ENCODE peak calls at places on chromosome 19, in six cellular contexts. S is LHCN-M2, A is kidney epithelial cell, G is MCF 10A, F is GM06990, P is H4. O is an unnamed sample.
A peak's percentile ranks its signal among the peaks of the same experiment; 100 is the strongest.

GRCh38 chr19:1213391-1214286 is 8.1 kb downstream of the STK11 start:
- DNase-seq in G (peak; percentile 91), P (peak; percentile 38), A (no peak), S (no peak), F (peak; percentile 56), O (peak; percentile 50)

GRCh38 chr19:6674868-6675305 is 4.9 kb upstream of the TNFSF14 start:
- DNase-seq in F (peak; percentile 88), G (peak; percentile 83), A (peak; percentile 42), P (peak; percentile 93), S (peak; percentile 52), O (peak; percentile 78)

GRCh38 chr19:37867831-37868230 is 38.6 kb downstream of the WDR87 start:
- DNase-seq in P (peak; percentile 82), G (peak; percentile 89), F (no peak), S (peak; percentile 87), A (no peak), O (peak; percentile 41)

GRCh38 chr19:50570997-50571396 is 2.8 kb upstream of the LRRC4B start:
- DNase-seq in F (no peak), G (no peak), A (no peak), S (no peak), P (no peak), O (no peak)

GRCh38 chr19:4909172-4909896 is at the start of gene UHRF1:
- DNase-seq in P (no peak), F (peak; percentile 83), A (no peak), S (peak; percentile 64), G (peak; percentile 31), O (peak; percentile 73)

GRCh38 chr19:27821418-27822018 is 1391.4 kb downstream of the UQCRFS1 start:
- DNase-seq in S (no peak), A (no peak), F (no peak), G (no peak), P (no peak), O (no peak)

GRCh38 chr19:42386974-42387707 is 3.0 kb downstream of the CNFN start:
- DNase-seq in A (peak; percentile 29), S (peak; percentile 50), P (peak; percentile 74), F (peak; percentile 70), G (peak; percentile 87), O (peak; percentile 77)

GRCh38 chr19:6236310-6237291 is 43.2 kb downstream of the MLLT1 start:
- DNase-seq in F (no peak), G (peak; percentile 60), P (no peak), A (no peak), S (no peak), O (no peak)